ENCODE peak calls at places on chromosome 9, in seven cellular contexts. D, P, Y, F, L, Z and S are unnamed samples.

GRCh38 chr9:36204906-36205547 is 14.3 kb downstream of the CLTA start:
- DNase-seq in D (peak; percentile 9), P (no peak), Y (no peak), F (no peak), L (no peak), Z (no peak), S (no peak)

GRCh38 chr9:6113312-6113711 is 97.9 kb upstream of the RANBP6 start:
- DNase-seq in D (no peak), P (no peak), Y (no peak), F (no peak), L (no peak), Z (no peak), S (no peak)

GRCh38 chr9:100690438-100690837 is 112.6 kb downstream of the CAVIN4 start:
- DNase-seq in D (no peak), P (no peak), Y (peak; percentile 48), F (no peak), L (no peak), Z (no peak), S (no peak)

GRCh38 chr9:78892182-78892581 is 595.3 kb downstream of the PSAT1 start:
- DNase-seq in D (no peak), P (no peak), Y (no peak), F (no peak), L (no peak), Z (no peak), S (no peak)

GRCh38 chr9:124145903-124146575 is 111.7 kb upstream of the NEK6 start:
- DNase-seq in D (no peak), P (no peak), Y (no peak), F (no peak), L (no peak), Z (no peak), S (no peak)

GRCh38 chr9:129640086-129640870 is 1.7 kb downstream of the ASB6 start:
- DNase-seq in D (peak; percentile 80), P (no peak), Y (no peak), F (peak; percentile 43), L (peak; percentile 59), Z (peak; percentile 75), S (no peak)

GRCh38 chr9:70954126-70954525 is 167.3 kb downstream of the TRPM3 start:
- DNase-seq in D (no peak), P (no peak), Y (no peak), F (no peak), L (no peak), Z (no peak), S (no peak)

GRCh38 chr9:121852646-121853616 is 201.5 kb downstream of the DAB2IP start:
- DNase-seq in D (peak; percentile 17), P (peak; percentile 94), Y (no peak), F (peak; percentile 94), L (no peak), Z (no peak), S (no peak)

GRCh38 chr9:99907208-99907532 is 716 bp downstream of the STX17 start:
- DNase-seq in D (no peak), P (no peak), Y (no peak), F (no peak), L (no peak), Z (no peak), S (no peak)

GRCh38 chr9:18947772-18948391 is 85.1 kb downstream of the SAXO1 start:
- DNase-seq in D (peak; percentile 48), P (no peak), Y (no peak), F (no peak), L (no peak), Z (no peak), S (no peak)

GRCh38 chr9:36148652-36149051 is 12.1 kb downstream of the GLIPR2 start:
- DNase-seq in D (peak; percentile 89), P (peak; percentile 99), Y (peak; percentile 98), F (peak; percentile 99), L (peak; percentile 84), Z (peak; percentile 40), S (peak; percentile 81)

GRCh38 chr9:111657051-111657450 is 4.4 kb upstream of the GNG10 start:
- DNase-seq in D (no peak), P (no peak), Y (no peak), F (no peak), L (no peak), Z (no peak), S (no peak)

GRCh38 chr9:84146893-84147705 is 166.5 kb downstream of the RMI1 start:
- DNase-seq in D (no peak), P (no peak), Y (no peak), F (no peak), L (no peak), Z (no peak), S (no peak)

GRCh38 chr9:131271506-131271931 is 4.8 kb downstream of the FAM78A start:
- DNase-seq in D (no peak), P (no peak), Y (no peak), F (no peak), L (no peak), Z (no peak), S (peak; percentile 27)

DNA sequence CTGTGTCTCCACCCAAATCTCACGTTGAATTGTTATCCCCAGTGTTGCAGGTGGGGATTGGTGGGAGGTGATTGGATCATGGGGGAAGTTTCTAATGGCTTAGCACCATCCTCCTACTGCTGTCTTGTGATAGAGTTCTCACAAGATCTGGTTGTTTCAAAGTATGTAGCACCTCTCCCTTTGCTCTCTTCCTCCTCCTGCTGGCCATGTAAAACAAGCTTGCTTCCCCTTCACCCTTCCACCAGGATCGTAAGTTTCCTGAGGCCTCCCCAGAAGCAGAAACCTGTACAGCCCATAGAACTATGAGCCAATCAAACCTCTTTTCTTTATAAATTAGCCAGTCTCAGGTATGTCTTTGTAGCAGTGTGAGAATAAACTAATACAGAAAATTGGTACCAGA is 214.7 kb upstream of the C9orf72 start:
- DNase-seq in D (no peak), P (no peak), Y (no peak), F (no peak), L (no peak), Z (no peak), S (no peak)
- H3K27me3 ChIP-seq in D (no peaks in the 10 kb centered on the region), P (no peaks in the 10 kb centered on the region), Y (no peaks in the 10 kb centered on the region), F (no peaks in the 10 kb centered on the region), L (no peaks in the 10 kb centered on the region), Z (no peaks in the 10 kb centered on the region), S (no peaks in the 10 kb centered on the region)

GRCh38 chr9:113221003-113221799 is at the start of the genes FKBP15 and SLC31A1:
- DNase-seq in D (peak; percentile 99), P (peak; percentile 97), Y (peak; percentile 98), F (peak; percentile 97), L (peak; percentile 99), Z (peak; percentile 98), S (peak; percentile 97)
- H3K4me1 ChIP-seq in D (peaks cover 42% of the 10 kb centered on the region), P (peaks cover 11% of the 10 kb centered on the region), Y (peaks cover 30% of the 10 kb centered on the region), F (peaks cover 8% of the 10 kb centered on the region), L (peaks cover 63% of the 10 kb centered on the region), Z (peaks cover 27% of the 10 kb centered on the region), S (peaks cover 22% of the 10 kb centered on the region)

DNA sequence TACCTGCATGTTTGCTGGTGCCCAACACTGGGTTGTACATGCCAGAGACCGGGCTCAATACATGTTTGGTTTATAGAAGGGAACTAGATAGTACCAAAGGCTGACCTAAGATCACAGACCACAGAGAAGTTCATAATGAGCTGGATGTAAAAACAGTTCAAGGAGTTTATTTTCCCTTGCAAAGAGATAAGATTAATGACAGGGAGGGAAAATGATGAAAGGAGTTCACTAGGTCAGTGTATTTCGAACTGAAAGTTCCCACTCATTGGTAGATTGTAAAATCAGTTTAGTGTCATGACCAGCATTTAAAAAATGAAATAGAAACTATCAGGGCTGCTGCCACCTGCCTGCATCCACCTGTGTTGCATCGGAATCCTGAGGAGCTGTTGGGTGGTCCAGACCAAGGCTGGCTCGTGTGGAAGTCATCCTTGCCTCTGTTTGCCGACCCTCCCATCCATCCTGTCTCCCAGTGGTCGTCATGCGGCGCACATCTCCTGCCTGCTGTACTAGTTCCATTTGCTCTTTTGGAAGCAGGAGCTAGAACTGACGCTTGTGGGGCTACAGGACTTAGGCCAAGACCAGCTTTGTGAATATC is 21.1 kb downstream of the TBC1D2 start:
- DNase-seq in D (no peak), P (no peak), Y (no peak), F (no peak), L (no peak), Z (no peak), S (no peak)
- TF ChIP-seq CTCF in D (no peak), P (no peak), Y (no peak), F (no peak), L (no peak), Z (no peak), S (no peak)

GRCh38 chr9:133604856-133605255 is 4.3 kb downstream of the FAM163B start:
- DNase-seq in D (no peak), P (no peak), Y (no peak), F (no peak), L (no peak), Z (no peak), S (no peak)
- H3K27me3 ChIP-seq in D (peaks cover 11% of the 10 kb centered on the region), P (peaks cover 6% of the 10 kb centered on the region), Y (peaks cover 94% of the 10 kb centered on the region), F (no peaks in the 10 kb centered on the region), L (peaks cover 94% of the 10 kb centered on the region), Z (no peaks in the 10 kb centered on the region), S (peaks cover 4% of the 10 kb centered on the region)

GRCh38 chr9:68778635-68779034 is 73.6 kb downstream of the PIP5K1B start:
- DNase-seq in D (no peak), P (no peak), Y (no peak), F (no peak), L (no peak), Z (no peak), S (no peak)
- H3K4me1 ChIP-seq in D (peaks cover 38% of the 10 kb centered on the region), P (peaks cover 5% of the 10 kb centered on the region), Y (peaks cover 19% of the 10 kb centered on the region), F (peaks cover 6% of the 10 kb centered on the region), L (peaks cover 40% of the 10 kb centered on the region), Z (peaks cover 36% of the 10 kb centered on the region), S (peaks cover 40% of the 10 kb centered on the region)

DNA sequence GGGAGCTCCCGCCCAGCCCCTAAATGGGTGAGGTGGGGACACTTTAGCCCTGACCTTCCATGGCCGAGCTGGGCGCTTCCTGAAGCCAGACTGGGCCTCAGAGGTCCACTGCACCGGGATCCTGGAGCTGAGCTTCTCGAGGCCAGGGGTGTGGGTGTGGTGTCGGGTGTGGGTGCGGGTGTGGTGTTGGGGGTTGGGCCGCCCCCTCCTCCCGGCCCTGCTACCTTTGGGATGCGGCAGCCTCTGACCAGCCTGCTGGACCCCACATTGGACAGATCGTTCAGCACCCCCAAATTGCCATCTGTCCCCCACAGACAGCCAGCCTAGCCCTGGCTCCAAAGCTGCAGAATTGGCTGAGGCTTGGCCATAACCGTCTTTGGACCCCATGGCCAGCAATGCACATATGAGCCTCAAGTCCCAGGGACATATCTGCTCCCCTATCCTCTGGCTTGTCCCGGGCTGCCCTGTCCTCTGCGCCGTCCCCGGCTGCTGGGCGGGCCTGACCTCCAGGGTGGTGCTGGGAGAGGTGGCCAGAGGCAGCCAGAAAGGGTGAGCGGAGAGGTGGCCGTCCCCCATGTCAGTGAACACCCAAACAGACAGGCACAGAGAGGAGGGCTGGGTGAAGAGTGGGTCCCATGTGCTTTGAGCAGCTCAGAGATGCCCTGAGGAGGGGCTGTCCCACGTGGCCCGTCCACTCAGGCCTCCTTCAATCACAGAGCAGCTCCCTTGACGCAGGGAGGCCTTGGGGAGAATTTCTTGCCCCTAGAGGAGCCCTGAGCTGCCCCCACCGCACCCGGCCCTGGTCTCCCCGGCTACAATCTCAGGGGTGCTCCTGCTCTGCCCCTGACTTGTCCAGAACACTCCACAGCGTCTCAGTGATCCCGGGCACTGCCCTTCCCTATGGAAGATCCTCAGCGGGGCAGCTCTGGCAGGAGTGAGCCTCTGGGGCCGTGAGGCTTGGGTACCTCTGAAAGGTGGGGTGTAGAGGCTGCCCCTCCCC is 3.4 kb upstream of the PTGDS start:
- DNase-seq in D (no peak), P (no peak), Y (no peak), F (no peak), L (no peak), Z (no peak), S (no peak)
- TF ChIP-seq CTCF in D (no peak), P (no peak), Y (no peak), F (no peak), L (no peak), Z (no peak), S (no peak)

GRCh38 chr9:115117999-115118470 is at the start of gene TNC:
- DNase-seq in D (peak; percentile 34), P (peak; percentile 80), Y (no peak), F (no peak), L (peak; percentile 36), Z (no peak), S (no peak)
- H3K27me3 ChIP-seq in D (no peaks in the 10 kb centered on the region), P (no peaks in the 10 kb centered on the region), Y (no peaks in the 10 kb centered on the region), F (no peaks in the 10 kb centered on the region), L (peaks cover 25% of the 10 kb centered on the region), Z (no peaks in the 10 kb centered on the region), S (peaks cover 18% of the 10 kb centered on the region)

GRCh38 chr9:134358968-134359319 is 32.7 kb downstream of the RXRA start:
- DNase-seq in D (no peak), P (no peak), Y (no peak), F (no peak), L (no peak), Z (no peak), S (no peak)
- H3K4me1 ChIP-seq in D (peaks cover 82% of the 10 kb centered on the region), P (no peaks in the 10 kb centered on the region), Y (no peaks in the 10 kb centered on the region), F (peaks cover 15% of the 10 kb centered on the region), L (peaks cover 100% of the 10 kb centered on the region), Z (peaks cover 42% of the 10 kb centered on the region), S (no peaks in the 10 kb centered on the region)